ENCODE peak calls at places on chromosomes 16 and 17, in five cellular contexts. B, U, N, I and K are unnamed samples. For H3K27me3 and H3K36me3, the result is how much of the 10 kb centered on the place peaks cover.

GRCh38 chr16:15819046-15819445 is 37.8 kb downstream of the MYH11 start:
- DNase-seq in U (no peak), I (no peak), B (no peak), N (no peak), K (no peak)

GRCh38 chr17:73231363-73231762 is 30.3 kb downstream of the CPSF4L start:
- DNase-seq in I (no peak), U (no peak), N (no peak), B (peak), K (peak)

GRCh38 chr17:9918804-9919352 is 13.8 kb upstream of the RCVRN start:
- DNase-seq in B (no peak), I (no peak), U (no peak), N (no peak), K (no peak)

GRCh38 chr17:48819466-48819865 is 2.4 kb upstream of the TTLL6 start:
- DNase-seq in U (no peak), I (no peak), B (no peak), N (no peak), K (peak)

GRCh38 chr16:25037632-25038031 is 22.5 kb upstream of the ARHGAP17 start:
- DNase-seq in U (no peak), N (no peak), B (no peak), I (no peak), K (peak)

GRCh38 chr16:19294156-19294649 is 8.7 kb downstream of the CLEC19A start:
- DNase-seq in B (no peak), U (peak), I (peak), N (no peak), K (no peak)

GRCh38 chr16:2364638-2365210 is 24.2 kb upstream of the ABCA3 start:
- DNase-seq in B (no peak), U (no peak), I (no peak), N (no peak), K (no peak)

GRCh38 chr17:32259596-32259995 is 6.0 kb upstream of the RHBDL3 start:
- DNase-seq in B (peak), U (no peak), I (no peak), N (no peak), K (peak)

GRCh38 chr16:75105306-75106061 is 11.1 kb downstream of the LDHD start:
- DNase-seq in I (peak), N (no peak), B (peak), U (peak), K (no peak)

GRCh38 chr17:512926-513325 is 160.3 kb upstream of the RPH3AL start:
- DNase-seq in I (no peak), U (peak), N (no peak), B (peak), K (peak)

GRCh38 chr16:20409398-20410152 is at the start of gene ACSM5:
- DNase-seq in I (peak), U (peak), N (no peak), B (no peak), K (no peak)

GRCh38 chr16:89931305-89931896 is 8.3 kb downstream of the TUBB3 start:
- DNase-seq in I (no peak), N (no peak), B (no peak), U (no peak), K (no peak)

GRCh38 chr17:63792055-63792729 is 18.2 kb downstream of the DDX42 start:
- DNase-seq in N (no peak), I (no peak), U (no peak), B (no peak), K (no peak)

GRCh38 chr17:50681260-50682200 is 26.2 kb downstream of the ANKRD40 start:
- DNase-seq in N (no peak), I (peak), B (peak), U (peak), K (peak)

GRCh38 chr17:81371910-81372760 is 23.1 kb upstream of the BAHCC1 start:
- DNase-seq in I (peak), N (no peak), B (peak), U (peak), K (no peak)

DNA sequence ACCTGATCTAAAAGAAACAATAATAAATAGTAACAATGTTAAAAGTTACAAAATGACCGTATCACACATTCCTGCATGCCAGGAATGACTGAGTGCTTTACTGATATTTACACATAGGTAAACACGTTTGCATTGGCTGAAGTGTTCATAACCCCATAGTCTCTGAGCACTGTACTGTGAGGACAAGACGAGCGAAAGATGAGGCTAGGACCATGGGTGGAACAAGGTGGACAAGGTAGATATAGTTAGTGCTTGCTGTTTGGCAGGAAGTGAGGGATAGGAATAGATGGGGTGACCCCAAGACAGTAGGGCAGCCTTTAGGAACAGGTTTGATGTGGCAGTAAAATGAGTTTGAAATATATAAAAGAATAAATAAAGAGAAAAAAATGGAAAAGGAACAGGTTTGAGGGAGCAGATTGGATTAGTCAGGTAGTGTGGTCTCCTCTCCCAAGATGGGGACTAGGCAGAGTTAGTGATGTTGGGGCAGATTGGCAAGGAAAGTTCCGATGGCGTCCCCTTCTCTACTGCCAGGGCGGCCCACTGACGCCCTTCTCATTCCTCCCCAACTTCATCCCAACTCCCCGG is 453 bp upstream of the E2F4 start:
- DNase-seq in I (no peak), U (no peak), N (no peak), B (no peak), K (no peak)
- H3K27me3 ChIP-seq in I (under half), U (under half), N (under half), B (under half), K (under half)

DNA sequence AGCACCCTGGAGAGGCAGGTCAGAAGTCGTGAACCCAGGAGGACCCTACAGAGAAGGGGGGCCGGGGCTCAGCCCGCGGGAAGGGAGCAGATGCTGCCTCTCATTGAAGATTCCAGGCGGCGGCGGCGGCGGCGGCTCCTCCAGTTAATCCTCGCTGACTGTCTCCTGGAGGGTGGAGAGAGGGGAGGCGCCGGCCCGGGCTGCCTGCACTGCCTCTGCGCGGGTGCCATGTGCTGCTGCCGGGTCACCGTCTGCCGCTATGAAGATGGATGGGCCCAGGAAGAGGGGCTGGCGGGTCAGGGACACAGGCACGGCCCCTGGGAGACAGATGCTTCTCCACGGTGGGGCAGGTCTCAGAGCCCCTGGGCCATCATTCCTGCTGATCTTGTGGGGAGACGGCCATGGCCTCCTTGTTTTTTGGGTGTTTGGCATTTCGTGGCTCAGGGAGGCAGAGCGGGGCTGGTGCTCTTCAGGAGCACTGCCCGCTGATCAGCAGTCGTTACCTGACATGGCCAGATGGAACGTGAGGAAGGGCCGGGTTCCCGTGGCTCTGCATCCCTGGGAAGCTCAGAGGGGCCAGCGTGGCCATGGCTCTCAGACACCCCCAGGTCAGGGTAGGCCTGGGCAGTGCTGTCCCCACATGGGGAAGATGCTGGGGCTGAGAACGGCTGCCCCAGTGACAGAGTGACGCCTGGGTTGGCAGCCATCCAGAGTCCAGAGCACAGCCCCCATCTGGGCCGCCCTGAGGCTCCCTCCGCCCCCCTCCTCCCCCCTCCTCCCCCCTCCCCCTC is 36.1 kb downstream of the GINS2 start:
- DNase-seq in N (no peak), U (peak), I (no peak), B (peak), K (peak)
- H3K36me3 ChIP-seq in N (under half), U (under half), I (under half), B (under half), K (under half)

GRCh38 chr17:45940293-45940692 is 45.9 kb downstream of the MAPT start:
- DNase-seq in U (no peak), B (no peak), I (no peak), N (no peak), K (no peak)
- H3K27me3 ChIP-seq in U (under half), B (half or more), I (under half), N (under half), K (under half)

GRCh38 chr17:82912571-82913089 is 72.8 kb upstream of the ZNF750 start:
- DNase-seq in U (no peak), N (no peak), B (no peak), I (no peak), K (no peak)

GRCh38 chr17:82910770-82911169 is 70.9 kb upstream of the ZNF750 start:
- DNase-seq in U (no peak), I (no peak), B (no peak), N (no peak), K (no peak)

GRCh38 chr17:82913304-82914043 is 73.7 kb upstream of the ZNF750 start:
- DNase-seq in I (no peak), B (no peak), U (no peak), N (no peak), K (no peak)

GRCh38 chr17:82910041-82910481 is 70.2 kb upstream of the ZNF750 start:
- DNase-seq in U (no peak), B (no peak), N (no peak), I (no peak), K (no peak)

DNA sequence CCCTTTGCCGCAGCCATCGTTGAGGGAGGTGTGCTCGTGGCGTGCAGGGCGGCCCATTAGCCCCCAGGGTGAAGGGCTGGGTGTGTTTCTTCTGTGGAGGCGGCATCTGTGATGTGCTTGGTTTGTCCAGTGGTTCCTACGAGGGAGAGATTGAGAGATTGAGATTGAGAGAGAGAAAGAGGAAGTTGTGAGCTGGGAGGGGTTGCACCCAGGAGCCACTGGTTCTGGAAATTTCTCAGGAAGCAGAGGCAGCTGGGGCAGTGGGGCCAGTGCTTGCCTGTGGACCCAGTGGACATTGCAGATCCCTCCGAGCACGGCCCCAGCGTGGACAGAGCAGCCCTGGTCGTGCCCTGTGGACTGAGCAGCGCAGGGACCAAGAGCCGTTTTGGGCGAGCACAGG is 72.0 kb upstream of the ZNF750 start:
- DNase-seq in U (no peak), I (no peak), B (no peak), N (no peak), K (no peak)
- H3K36me3 ChIP-seq in U (under half), I (under half), B (under half), N (under half), K (under half)

GRCh38 chr17:65305778-65306177 is 168.6 kb downstream of the RGS9 start:
- DNase-seq in N (no peak), B (no peak), I (no peak), U (no peak), K (no peak)
- H3K27me3 ChIP-seq in N (under half), B (under half), I (under half), U (under half), K (under half)

GRCh38 chr17:30556374-30557332 is 79.4 kb downstream of the GOSR1 start:
- DNase-seq in I (no peak), N (no peak), U (no peak), B (no peak), K (no peak)
- H3K36me3 ChIP-seq in I (under half), N (under half), U (under half), B (under half), K (under half)

GRCh38 chr16:77437859-77438258 is 3.0 kb upstream of the ADAMTS18 start:
- DNase-seq in B (no peak), I (no peak), N (no peak), U (no peak), K (peak)
- H3K27me3 ChIP-seq in B (under half), I (under half), N (under half), U (under half), K (under half)